ENCODE peak calls at places on chromosomes 2 and 18, in five cellular contexts. A is nucleus accumbens; Z is dermis blood vessel endothelial cell; D is activated effector memory CD4-positive, alpha-beta T cell treated with Interleukin-2 at 50 U/mL for 16 hours; E is A549. M is an unnamed sample.

GRCh38 chr18:37561986-37562385 is 3.6 kb downstream of the CELF4 start:
- DNase-seq in D (no peak), E (no peak), Z (no peak), A (no peak), M (no peak)

GRCh38 chr2:20427931-20428526 is 18.8 kb upstream of the RHOB start:
- DNase-seq in E (no peak), A (no peak), D (no peak), Z (no peak), M (no peak)

GRCh38 chr2:24915796-24916195 is 4.2 kb downstream of the ADCY3 start:
- DNase-seq in Z (no peak), D (no peak), E (no peak), A (no peak), M (no peak)

GRCh38 chr2:232351686-232352510 is 26.7 kb upstream of the ALPP start:
- DNase-seq in Z (no peak), D (no peak), E (no peak), A (no peak), M (no peak)

GRCh38 chr2:203705184-203705583 is 1.3 kb upstream of the CD28 start:
- DNase-seq in A (no peak), Z (no peak), E (no peak), D (peak; percentile 18), M (no peak)

GRCh38 chr2:46377666-46378560 is 80.7 kb downstream of the EPAS1 start:
- DNase-seq in E (no peak), Z (no peak), A (no peak), D (no peak), M (no peak)

GRCh38 chr2:61176755-61177726 is 15.1 kb downstream of the C2orf74 start:
- DNase-seq in E (peak; percentile 99), A (peak; percentile 86), D (peak; percentile 95), Z (peak; percentile 95), M (peak; percentile 79)

GRCh38 chr2:153287109-153287801 is 191.3 kb downstream of the RPRM start:
- DNase-seq in E (peak; percentile 2), D (no peak), A (no peak), Z (no peak), M (no peak)

GRCh38 chr2:134446431-134447091 is 192.7 kb downstream of the MGAT5 start:
- DNase-seq in E (no peak), D (no peak), A (no peak), Z (peak; percentile 87), M (no peak)

GRCh38 chr2:38097611-38098350 is 21.8 kb upstream of the CYP1B1 start:
- DNase-seq in E (no peak), D (no peak), Z (no peak), A (no peak), M (no peak)

GRCh38 chr2:69975853-69976462 is 14.5 kb upstream of the ASPRV1 start:
- DNase-seq in D (no peak), A (no peak), E (no peak), Z (no peak), M (no peak)

GRCh38 chr18:8996771-8997432 is 105.6 kb upstream of the NDUFV2 start:
- DNase-seq in Z (no peak), A (no peak), D (no peak), E (no peak), M (no peak)

GRCh38 chr2:20594048-20594750 is 56.7 kb downstream of the HS1BP3 start:
- DNase-seq in Z (no peak), A (no peak), E (no peak), D (no peak), M (no peak)

GRCh38 chr2:165839610-165840009 is 45.6 kb upstream of the GALNT3 start:
- DNase-seq in D (no peak), Z (no peak), E (no peak), A (no peak), M (no peak)

GRCh38 chr18:45348974-45349373 is 266.3 kb upstream of the SLC14A2 start:
- DNase-seq in A (no peak), Z (no peak), E (no peak), D (no peak), M (no peak)

GRCh38 chr2:19354417-19355022 is 3.9 kb downstream of the OSR1 start:
- DNase-seq in E (no peak), D (no peak), Z (no peak), A (no peak), M (no peak)

GRCh38 chr2:241618836-241619235 is 18.1 kb downstream of the THAP4 start:
- DNase-seq in E (no peak), D (no peak), Z (no peak), A (no peak), M (no peak)

GRCh38 chr2:148096012-148096411 is 75.1 kb downstream of the MBD5 start:
- DNase-seq in Z (peak; percentile 5), D (no peak), A (no peak), E (no peak), M (no peak)

GRCh38 chr2:162965151-162965550 is 126.6 kb upstream of the KCNH7 start:
- DNase-seq in E (no peak), Z (no peak), D (no peak), A (no peak), M (no peak)

GRCh38 chr18:72541871-72542690 is 2.1 kb downstream of the CBLN2 start:
- DNase-seq in E (no peak), Z (peak; percentile 17), D (no peak), A (no peak), M (no peak)

GRCh38 chr2:2931676-2932075 is 445.9 kb downstream of the EIPR1 start:
- DNase-seq in D (no peak), A (no peak), Z (no peak), E (no peak), M (no peak)

GRCh38 chr2:113173563-113174368 is at the start of gene PSD4:
- DNase-seq in A (no peak), E (no peak), Z (no peak), D (peak; percentile 87), M (no peak)

GRCh38 chr2:164073053-164073757 is 337.4 kb upstream of the FIGN start:
- DNase-seq in E (no peak), D (no peak), Z (no peak), A (no peak), M (no peak)

GRCh38 chr2:204445149-204445548 is 100.1 kb upstream of the PARD3B start:
- DNase-seq in Z (no peak), A (no peak), E (no peak), D (no peak), M (no peak)